ENCODE peak calls at places on chromosomes 13 and 19, in seven cellular contexts. U is A549, P is tibial nerve, X is ovary, L is transverse colon, Q is GM12878, T is stomach. C is an unnamed sample.

GRCh38 chr19:33298146-33298911 is 4.0 kb downstream of the CEBPA start:
- DNase-seq in U (no peak), P (no peak), X (no peak), L (peak), Q (no peak), T (peak), C (peak)

GRCh38 chr19:55590621-55591020 is 8.7 kb downstream of the FIZ1 start:
- DNase-seq in U (peak), P (no peak), X (no peak), L (no peak), Q (no peak), T (no peak), C (no peak)

GRCh38 chr19:281992-282391 is 9.2 kb downstream of the PLPP2 start:
- DNase-seq in U (no peak), P (no peak), X (no peak), L (no peak), Q (no peak), T (no peak), C (no peak)

GRCh38 chr13:45121421-45121820 is 1.1 kb downstream of the GTF2F2 start:
- DNase-seq in U (peak), P (no peak), X (no peak), L (no peak), Q (no peak), T (no peak), C (peak)

GRCh38 chr13:75870397-75870801 is 234.3 kb downstream of the LMO7 start:
- DNase-seq in U (peak), P (no peak), X (no peak), L (no peak), Q (no peak), T (no peak), C (peak)

GRCh38 chr19:48271531-48272151 is 1.8 kb downstream of the ZNF114 start:
- DNase-seq in U (peak), P (no peak), X (no peak), L (peak), Q (no peak), T (no peak), C (peak)

GRCh38 chr13:45292176-45292575 is 48.8 kb downstream of the TPT1 start:
- DNase-seq in U (no peak), P (no peak), X (no peak), L (no peak), Q (no peak), T (no peak), C (no peak)

GRCh38 chr13:42064259-42064658 is 15.8 kb downstream of the DGKH start:
- DNase-seq in U (no peak), P (no peak), X (no peak), L (no peak), Q (no peak), T (no peak), C (no peak)

GRCh38 chr13:99687728-99688397 is 186.6 kb downstream of the TM9SF2 start:
- DNase-seq in U (no peak), P (no peak), X (no peak), L (no peak), Q (no peak), T (no peak), C (no peak)
- TF ChIP-seq EP300 in U (no peak), P (no peak), X (no peak), L (no peak), Q (no peak), T (no peak), C (peak)

DNA sequence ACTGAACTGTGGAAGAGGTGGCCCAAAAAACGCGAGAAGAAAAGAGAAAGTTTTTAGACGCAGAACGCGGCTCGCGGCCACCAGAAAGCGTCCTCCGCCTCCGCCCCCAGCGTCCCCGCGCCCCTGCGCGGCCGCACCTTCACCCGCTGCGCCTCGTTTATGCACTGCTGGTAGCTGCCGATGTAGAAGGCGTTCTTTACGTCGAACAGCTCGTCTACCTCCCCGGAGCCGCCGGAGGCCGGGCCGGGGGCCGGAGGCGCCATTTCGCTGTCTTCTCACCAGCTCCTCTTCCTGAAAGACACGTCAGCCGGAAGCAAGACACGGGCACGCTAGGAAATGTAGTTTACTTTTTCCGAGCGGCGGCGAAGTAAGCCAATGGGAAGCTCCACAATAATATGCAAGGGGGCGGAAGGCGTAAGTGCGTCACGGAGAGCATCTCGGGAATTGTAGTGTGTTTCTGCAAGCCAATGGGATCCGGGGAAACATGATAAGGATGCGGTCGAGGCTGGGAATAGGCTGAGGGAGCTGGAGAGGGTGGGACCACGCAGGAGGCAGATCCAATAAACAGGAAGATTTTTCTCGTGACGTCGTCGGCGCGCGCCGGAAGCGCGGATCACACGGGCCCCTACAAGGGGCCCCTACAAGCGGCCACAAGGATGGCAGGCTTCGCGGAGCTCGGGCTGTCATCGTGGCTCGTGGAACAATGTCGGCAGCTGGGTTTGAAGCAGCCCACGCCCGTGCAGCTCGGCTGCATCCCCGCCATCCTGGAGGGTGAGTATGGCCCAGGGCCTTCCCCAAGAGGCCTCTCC is at the start of the genes COPE and DDX49:
- DNase-seq in U (peak), P (peak), X (peak), L (peak), Q (peak), T (peak), C (peak)
- TF ChIP-seq EP300 in U (no peak), P (peak), X (no peak), L (peak), Q (peak), T (no peak), C (no peak)

GRCh38 chr13:79483302-79483701 is 2.3 kb downstream of the NDFIP2 start:
- DNase-seq in U (no peak), P (no peak), X (no peak), L (no peak), Q (no peak), T (no peak), C (no peak)

GRCh38 chr13:79477968-79478367 is 3.0 kb upstream of the NDFIP2 start:
- DNase-seq in U (no peak), P (no peak), X (no peak), L (no peak), Q (no peak), T (no peak), C (no peak)

GRCh38 chr13:79481685-79482052 is 714 bp downstream of the NDFIP2 start:
- DNase-seq in U (no peak), P (no peak), X (no peak), L (peak), Q (no peak), T (peak), C (peak)

GRCh38 chr13:79482271-79482970 is 1.5 kb downstream of the NDFIP2 start:
- DNase-seq in U (no peak), P (no peak), X (no peak), L (no peak), Q (no peak), T (no peak), C (no peak)

DNA sequence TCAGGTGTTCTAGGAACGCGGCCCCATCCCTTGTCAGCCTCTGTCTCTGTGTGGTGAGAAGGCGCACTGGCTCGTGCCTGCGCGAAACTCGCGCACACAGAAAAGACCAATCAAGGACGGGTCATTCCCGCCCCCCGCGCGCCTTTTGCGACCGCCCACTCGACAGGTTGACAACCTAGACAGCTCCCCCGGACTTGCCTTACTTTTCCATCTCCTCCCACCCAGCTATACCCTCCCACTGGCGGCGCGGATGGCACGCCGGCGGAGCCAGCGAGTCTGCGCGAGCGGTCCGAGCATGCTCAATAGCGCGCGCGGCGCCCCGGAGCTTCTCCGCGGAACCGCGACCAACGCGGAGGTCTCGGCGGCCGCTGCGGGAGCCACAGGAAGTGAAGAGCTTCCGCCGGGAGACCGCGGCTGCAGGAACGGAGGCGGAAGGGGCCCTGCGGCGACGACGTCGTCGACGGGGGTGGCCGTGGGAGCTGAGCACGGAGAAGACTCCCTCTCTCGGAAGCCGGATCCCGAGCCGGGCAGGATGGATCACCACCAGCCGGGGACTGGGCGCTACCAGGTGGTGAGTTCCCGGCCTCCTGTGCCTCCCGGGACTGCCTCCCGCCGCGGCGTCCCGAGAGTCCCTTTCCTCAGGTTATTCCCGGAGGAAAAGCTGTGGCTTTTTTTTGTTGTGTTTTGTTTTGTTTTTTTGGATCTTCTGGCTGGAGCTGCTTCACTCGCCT is at the start of gene NDFIP2:
- DNase-seq in U (peak), P (peak), X (peak), L (peak), Q (peak), T (peak), C (peak)
- TF ChIP-seq EP300 in U (no peak), P (peak), X (no peak), L (no peak), Q (peak), T (no peak), C (peak)

DNA sequence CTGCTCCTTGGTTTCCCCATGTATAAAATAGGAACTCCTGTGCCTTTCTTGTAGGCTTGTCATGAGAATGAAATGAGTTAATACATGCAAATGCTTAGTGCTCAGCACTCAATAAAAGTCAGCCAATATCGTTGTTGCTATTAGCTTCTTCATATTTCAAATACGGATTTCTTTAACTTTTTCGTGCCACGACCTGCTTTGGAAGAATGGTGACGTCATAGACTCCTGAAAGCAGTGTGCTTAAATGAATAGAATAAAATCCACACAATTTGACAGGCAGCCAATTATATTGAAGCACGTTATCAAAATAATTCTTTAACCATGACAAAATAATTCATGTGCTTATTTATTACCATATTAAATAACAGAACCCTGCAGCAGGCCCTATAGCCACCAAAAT is 26.6 kb upstream of the CDC16 start:
- DNase-seq in U (no peak), P (no peak), X (no peak), L (no peak), Q (no peak), T (no peak), C (no peak)
- TF ChIP-seq EP300 in U (no peak), P (no peak), X (no peak), L (no peak), Q (no peak), T (no peak), C (no peak)

GRCh38 chr19:30686252-30686762 is 314.1 kb downstream of the ZNF536 start:
- DNase-seq in U (no peak), P (no peak), X (peak), L (no peak), Q (no peak), T (no peak), C (peak)
- TF ChIP-seq EP300 in U (no peak), P (no peak), X (no peak), L (no peak), Q (no peak), T (no peak), C (no peak)

DNA sequence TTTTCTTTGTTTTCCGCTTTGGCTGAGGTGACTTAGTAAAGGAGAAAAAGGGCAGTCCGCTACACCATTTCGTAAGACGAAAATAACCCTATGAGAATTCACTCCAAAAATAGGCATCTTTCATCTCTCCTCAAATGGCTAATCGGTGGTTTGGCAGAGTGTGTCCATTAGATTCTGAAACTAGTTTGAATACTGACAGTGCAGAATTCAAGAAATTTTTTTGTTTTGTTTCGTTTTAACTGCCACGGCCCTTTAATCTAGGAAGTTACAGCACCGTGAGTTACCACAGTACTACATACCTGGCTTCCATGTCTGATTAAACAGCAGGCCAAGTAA is 159.3 kb downstream of the RNF17 start:
- DNase-seq in U (no peak), P (no peak), X (no peak), L (no peak), Q (peak), T (no peak), C (peak)
- TF ChIP-seq EP300 in U (no peak), P (no peak), X (no peak), L (no peak), Q (peak), T (no peak), C (no peak)

GRCh38 chr13:90868321-90868920 is 479.1 kb upstream of the MIR17HG start:
- DNase-seq in U (peak), P (no peak), X (no peak), L (no peak), Q (no peak), T (no peak), C (no peak)
- TF ChIP-seq EP300 in U (no peak), P (no peak), X (no peak), L (no peak), Q (no peak), T (no peak), C (no peak)

C was measured in SK-N-SH.